ENCODE peak calls at places on chromosome 5, in eight cellular contexts. One of them, this sample, is unnamed.

GRCh38 chr5:173108914-173109313 is 35.4 kb upstream of the BNIP1 start:
- DNase-seq in NCI-H82: no peak
- DNase-seq in omental fat pad: no peak
- DNase-seq in tibial nerve: no peak
- DNase-seq in fibroblast of villous mesenchyme: no peak
- DNase-seq in heart left ventricle: no peak
- DNase-seq in MCF 10A: no peak
- DNase-seq in amniotic epithelial cell: no peak
- DNase-seq in this sample: no peak

GRCh38 chr5:144247131-144247530 is 76.5 kb downstream of the KCTD16 start:
- DNase-seq in amniotic epithelial cell: peak; percentile 11
- DNase-seq in fibroblast of villous mesenchyme: peak; percentile 1
- DNase-seq in NCI-H82: no peak
- DNase-seq in tibial nerve: no peak
- DNase-seq in heart left ventricle: no peak
- DNase-seq in omental fat pad: no peak
- DNase-seq in MCF 10A: no peak
- DNase-seq in this sample: no peak

GRCh38 chr5:179268966-179269693 is 76.1 kb downstream of the ADAMTS2 start:
- DNase-seq in heart left ventricle: no peak
- DNase-seq in tibial nerve: peak; percentile 4
- DNase-seq in MCF 10A: no peak
- DNase-seq in fibroblast of villous mesenchyme: no peak
- DNase-seq in amniotic epithelial cell: no peak
- DNase-seq in NCI-H82: no peak
- DNase-seq in omental fat pad: peak; percentile 19
- DNase-seq in this sample: no peak

GRCh38 chr5:116303810-116304209 is 219.0 kb downstream of the COMMD10 start:
- DNase-seq in omental fat pad: no peak
- DNase-seq in fibroblast of villous mesenchyme: no peak
- DNase-seq in MCF 10A: no peak
- DNase-seq in NCI-H82: no peak
- DNase-seq in heart left ventricle: no peak
- DNase-seq in amniotic epithelial cell: no peak
- DNase-seq in tibial nerve: no peak
- DNase-seq in this sample: no peak

GRCh38 chr5:15116996-15117395 is 245.4 kb upstream of the ANKH start:
- DNase-seq in amniotic epithelial cell: no peak
- DNase-seq in heart left ventricle: no peak
- DNase-seq in tibial nerve: no peak
- DNase-seq in fibroblast of villous mesenchyme: peak; percentile 85
- DNase-seq in NCI-H82: no peak
- DNase-seq in MCF 10A: no peak
- DNase-seq in omental fat pad: no peak
- DNase-seq in this sample: no peak

GRCh38 chr5:142861011-142861410 is 90.8 kb downstream of the ARHGAP26 start:
- DNase-seq in amniotic epithelial cell: no peak
- DNase-seq in NCI-H82: no peak
- DNase-seq in omental fat pad: no peak
- DNase-seq in MCF 10A: no peak
- DNase-seq in fibroblast of villous mesenchyme: no peak
- DNase-seq in tibial nerve: no peak
- DNase-seq in heart left ventricle: no peak
- DNase-seq in this sample: no peak

GRCh38 chr5:135986891-135987401 is 32.2 kb upstream of the LECT2 start:
- DNase-seq in MCF 10A: no peak
- DNase-seq in amniotic epithelial cell: no peak
- DNase-seq in omental fat pad: no peak
- DNase-seq in tibial nerve: no peak
- DNase-seq in heart left ventricle: no peak
- DNase-seq in NCI-H82: peak; percentile 3
- DNase-seq in fibroblast of villous mesenchyme: no peak
- DNase-seq in this sample: no peak

GRCh38 chr5:65925094-65925600 is 1.2 kb upstream of the ERBIN start:
- DNase-seq in fibroblast of villous mesenchyme: peak; percentile 83
- DNase-seq in omental fat pad: peak; percentile 28
- DNase-seq in amniotic epithelial cell: peak; percentile 73
- DNase-seq in MCF 10A: peak; percentile 61
- DNase-seq in tibial nerve: peak; percentile 31
- DNase-seq in heart left ventricle: peak; percentile 70
- DNase-seq in NCI-H82: peak; percentile 67
- DNase-seq in this sample: peak; percentile 58

GRCh38 chr5:167064199-167064811 is 1227.1 kb upstream of the WWC1 start:
- DNase-seq in fibroblast of villous mesenchyme: no peak
- DNase-seq in heart left ventricle: no peak
- DNase-seq in omental fat pad: no peak
- DNase-seq in amniotic epithelial cell: no peak
- DNase-seq in NCI-H82: peak; percentile 90
- DNase-seq in MCF 10A: no peak
- DNase-seq in tibial nerve: no peak
- DNase-seq in this sample: no peak

GRCh38 chr5:16561660-16562059 is 55.1 kb downstream of the RETREG1 start:
- DNase-seq in omental fat pad: no peak
- DNase-seq in amniotic epithelial cell: no peak
- DNase-seq in MCF 10A: no peak
- DNase-seq in fibroblast of villous mesenchyme: no peak
- DNase-seq in heart left ventricle: no peak
- DNase-seq in tibial nerve: no peak
- DNase-seq in NCI-H82: no peak
- DNase-seq in this sample: no peak

GRCh38 chr5:55387865-55388264 is 80.1 kb downstream of the MTREX start:
- DNase-seq in NCI-H82: no peak
- DNase-seq in omental fat pad: no peak
- DNase-seq in amniotic epithelial cell: no peak
- DNase-seq in fibroblast of villous mesenchyme: no peak
- DNase-seq in heart left ventricle: no peak
- DNase-seq in MCF 10A: no peak
- DNase-seq in tibial nerve: no peak
- DNase-seq in this sample: no peak

GRCh38 chr5:131379723-131380122 is 115.9 kb downstream of the CDC42SE2 start:
- DNase-seq in NCI-H82: no peak
- DNase-seq in heart left ventricle: peak; percentile 12
- DNase-seq in tibial nerve: no peak
- DNase-seq in amniotic epithelial cell: peak; percentile 42
- DNase-seq in omental fat pad: no peak
- DNase-seq in MCF 10A: no peak
- DNase-seq in fibroblast of villous mesenchyme: peak; percentile 57
- DNase-seq in this sample: no peak

GRCh38 chr5:60633336-60633735 is 66.6 kb downstream of the DEPDC1B start:
- DNase-seq in MCF 10A: peak; percentile 37
- DNase-seq in amniotic epithelial cell: peak; percentile 96
- DNase-seq in omental fat pad: no peak
- DNase-seq in tibial nerve: no peak
- DNase-seq in heart left ventricle: no peak
- DNase-seq in NCI-H82: no peak
- DNase-seq in fibroblast of villous mesenchyme: peak; percentile 73
- DNase-seq in this sample: no peak

GRCh38 chr5:97096096-97096648 is 46.2 kb downstream of the LIX1 start:
- DNase-seq in NCI-H82: no peak
- DNase-seq in omental fat pad: no peak
- DNase-seq in tibial nerve: no peak
- DNase-seq in amniotic epithelial cell: no peak
- DNase-seq in MCF 10A: no peak
- DNase-seq in fibroblast of villous mesenchyme: no peak
- DNase-seq in heart left ventricle: no peak
- DNase-seq in this sample: no peak

GRCh38 chr5:138832218-138832617 is 42.9 kb downstream of the LRRTM2 start:
- DNase-seq in amniotic epithelial cell: peak; percentile 32
- DNase-seq in MCF 10A: no peak
- DNase-seq in NCI-H82: no peak
- DNase-seq in omental fat pad: no peak
- DNase-seq in fibroblast of villous mesenchyme: peak; percentile 84
- DNase-seq in heart left ventricle: no peak
- DNase-seq in tibial nerve: no peak
- DNase-seq in this sample: no peak

GRCh38 chr5:136811086-136811485 is 445.7 kb upstream of the TRPC7 start:
- DNase-seq in tibial nerve: no peak
- DNase-seq in amniotic epithelial cell: peak; percentile 7
- DNase-seq in fibroblast of villous mesenchyme: peak; percentile 25
- DNase-seq in MCF 10A: no peak
- DNase-seq in NCI-H82: no peak
- DNase-seq in heart left ventricle: no peak
- DNase-seq in omental fat pad: no peak
- DNase-seq in this sample: no peak

GRCh38 chr5:128111818-128112448 is 28.4 kb downstream of the SLC12A2 start:
- DNase-seq in fibroblast of villous mesenchyme: peak; percentile 28
- DNase-seq in NCI-H82: no peak
- DNase-seq in amniotic epithelial cell: peak; percentile 50
- DNase-seq in heart left ventricle: no peak
- DNase-seq in MCF 10A: peak; percentile 17
- DNase-seq in omental fat pad: no peak
- DNase-seq in tibial nerve: no peak
- DNase-seq in this sample: no peak

GRCh38 chr5:166909040-166909439 is 1382.4 kb upstream of the WWC1 start:
- DNase-seq in fibroblast of villous mesenchyme: peak; percentile 76
- DNase-seq in tibial nerve: no peak
- DNase-seq in amniotic epithelial cell: peak; percentile 96
- DNase-seq in heart left ventricle: no peak
- DNase-seq in NCI-H82: peak; percentile 3
- DNase-seq in MCF 10A: peak; percentile 91
- DNase-seq in omental fat pad: no peak
- DNase-seq in this sample: no peak

GRCh38 chr5:58497956-58498942 is 7.0 kb downstream of the GAPT start:
- DNase-seq in tibial nerve: no peak
- DNase-seq in MCF 10A: peak; percentile 58
- DNase-seq in heart left ventricle: peak; percentile 8
- DNase-seq in omental fat pad: no peak
- DNase-seq in amniotic epithelial cell: peak; percentile 31
- DNase-seq in fibroblast of villous mesenchyme: peak; percentile 48
- DNase-seq in NCI-H82: peak; percentile 56
- DNase-seq in this sample: peak; percentile 19

GRCh38 chr5:34891981-34892380 is 23.3 kb downstream of the RAD1 start:
- DNase-seq in amniotic epithelial cell: no peak
- DNase-seq in NCI-H82: no peak
- DNase-seq in heart left ventricle: no peak
- DNase-seq in tibial nerve: no peak
- DNase-seq in MCF 10A: no peak
- DNase-seq in omental fat pad: no peak
- DNase-seq in fibroblast of villous mesenchyme: peak; percentile 77
- DNase-seq in this sample: no peak

GRCh38 chr5:639253-639530 is 27.1 kb downstream of the CEP72 start:
- DNase-seq in fibroblast of villous mesenchyme: no peak
- DNase-seq in heart left ventricle: no peak
- DNase-seq in amniotic epithelial cell: no peak
- DNase-seq in omental fat pad: no peak
- DNase-seq in NCI-H82: no peak
- DNase-seq in tibial nerve: no peak
- DNase-seq in MCF 10A: no peak
- DNase-seq in this sample: no peak

GRCh38 chr5:155480731-155481131 is 467.2 kb downstream of the KIF4B start:
- DNase-seq in MCF 10A: no peak
- DNase-seq in tibial nerve: no peak
- DNase-seq in omental fat pad: no peak
- DNase-seq in fibroblast of villous mesenchyme: no peak
- DNase-seq in amniotic epithelial cell: no peak
- DNase-seq in heart left ventricle: peak; percentile 38
- DNase-seq in NCI-H82: peak; percentile 97
- DNase-seq in this sample: no peak

GRCh38 chr5:151793358-151793757 is 21.6 kb downstream of the G3BP1 start:
- DNase-seq in NCI-H82: no peak
- DNase-seq in MCF 10A: no peak
- DNase-seq in omental fat pad: no peak
- DNase-seq in amniotic epithelial cell: no peak
- DNase-seq in tibial nerve: no peak
- DNase-seq in heart left ventricle: no peak
- DNase-seq in fibroblast of villous mesenchyme: no peak
- DNase-seq in this sample: no peak

GRCh38 chr5:150946351-150946905 is 41.6 kb upstream of the ZNF300 start:
- DNase-seq in MCF 10A: no peak
- DNase-seq in NCI-H82: no peak
- DNase-seq in heart left ventricle: peak; percentile 87
- DNase-seq in omental fat pad: peak; percentile 46
- DNase-seq in tibial nerve: peak; percentile 68
- DNase-seq in amniotic epithelial cell: peak; percentile 84
- DNase-seq in fibroblast of villous mesenchyme: peak; percentile 92
- DNase-seq in this sample: peak; percentile 74

GRCh38 chr5:41363343-41363986 is 146.9 kb downstream of the PLCXD3 start:
- DNase-seq in omental fat pad: no peak
- DNase-seq in fibroblast of villous mesenchyme: no peak
- DNase-seq in tibial nerve: no peak
- DNase-seq in MCF 10A: no peak
- DNase-seq in amniotic epithelial cell: no peak
- DNase-seq in NCI-H82: no peak
- DNase-seq in heart left ventricle: no peak
- DNase-seq in this sample: no peak

GRCh38 chr5:95884511-95884910 is 62.0 kb upstream of the GLRX start:
- DNase-seq in heart left ventricle: no peak
- DNase-seq in MCF 10A: no peak
- DNase-seq in omental fat pad: no peak
- DNase-seq in tibial nerve: no peak
- DNase-seq in amniotic epithelial cell: no peak
- DNase-seq in fibroblast of villous mesenchyme: peak; percentile 79
- DNase-seq in NCI-H82: no peak
- DNase-seq in this sample: no peak

GRCh38 chr5:106755066-106755465 is 915.7 kb downstream of the EFNA5 start:
- DNase-seq in heart left ventricle: no peak
- DNase-seq in tibial nerve: no peak
- DNase-seq in MCF 10A: no peak
- DNase-seq in amniotic epithelial cell: no peak
- DNase-seq in omental fat pad: no peak
- DNase-seq in fibroblast of villous mesenchyme: no peak
- DNase-seq in NCI-H82: no peak
- DNase-seq in this sample: no peak

GRCh38 chr5:126836778-126837177 is 59.8 kb downstream of the LMNB1 start:
- DNase-seq in tibial nerve: no peak
- DNase-seq in heart left ventricle: no peak
- DNase-seq in MCF 10A: no peak
- DNase-seq in fibroblast of villous mesenchyme: no peak
- DNase-seq in NCI-H82: no peak
- DNase-seq in omental fat pad: no peak
- DNase-seq in amniotic epithelial cell: no peak
- DNase-seq in this sample: no peak

GRCh38 chr5:135387629-135387960 is 11.4 kb downstream of the MACROH2A1 start:
- DNase-seq in MCF 10A: no peak
- DNase-seq in heart left ventricle: no peak
- DNase-seq in amniotic epithelial cell: peak; percentile 44
- DNase-seq in NCI-H82: no peak
- DNase-seq in tibial nerve: no peak
- DNase-seq in fibroblast of villous mesenchyme: peak; percentile 62
- DNase-seq in omental fat pad: no peak
- DNase-seq in this sample: no peak

GRCh38 chr5:133360693-133361479 is 251.5 kb downstream of the FSTL4 start:
- DNase-seq in tibial nerve: no peak
- DNase-seq in omental fat pad: no peak
- DNase-seq in heart left ventricle: no peak
- DNase-seq in MCF 10A: no peak
- DNase-seq in fibroblast of villous mesenchyme: no peak
- DNase-seq in NCI-H82: peak; percentile 27
- DNase-seq in amniotic epithelial cell: no peak
- DNase-seq in this sample: no peak

This sample was measured in NCI-H2227 treated with DMSO at 0.1 percent for 48 hours.